ENCODE peak calls at places on chromosomes 7 and 10, in ten cellular contexts. One of them, this sample, is unnamed.

GRCh38 chr7:141072548-141073172 is 1.2 kb upstream of the TMEM178B start:
- DNase-seq in K562: no peak
- DNase-seq in A549: peak
- DNase-seq in HepG2: no peak
- DNase-seq in ovary: peak
- DNase-seq in transverse colon: peak
- DNase-seq in stomach: no peak
- DNase-seq in sigmoid colon: peak
- DNase-seq in tibial nerve: peak
- DNase-seq in H1: no peak
- DNase-seq in this sample: no peak

GRCh38 chr7:66043681-66044497 is 31.7 kb upstream of the ASL start:
- DNase-seq in K562: no peak
- DNase-seq in A549: no peak
- DNase-seq in HepG2: no peak
- DNase-seq in ovary: peak
- DNase-seq in transverse colon: peak
- DNase-seq in stomach: peak
- DNase-seq in sigmoid colon: peak
- DNase-seq in tibial nerve: no peak
- DNase-seq in H1: no peak
- DNase-seq in this sample: no peak

GRCh38 chr7:51369746-51370145 is 53.1 kb upstream of the COBL start:
- DNase-seq in K562: no peak
- DNase-seq in A549: peak
- DNase-seq in HepG2: no peak
- DNase-seq in ovary: no peak
- DNase-seq in transverse colon: no peak
- DNase-seq in stomach: no peak
- DNase-seq in sigmoid colon: no peak
- DNase-seq in tibial nerve: no peak
- DNase-seq in H1: no peak
- DNase-seq in this sample: no peak

GRCh38 chr10:93138113-93138870 is 64.6 kb downstream of the CYP26A1 start:
- DNase-seq in K562: no peak
- DNase-seq in A549: no peak
- DNase-seq in HepG2: no peak
- DNase-seq in ovary: no peak
- DNase-seq in transverse colon: no peak
- DNase-seq in stomach: no peak
- DNase-seq in sigmoid colon: no peak
- DNase-seq in tibial nerve: no peak
- DNase-seq in H1: no peak
- DNase-seq in this sample: no peak

GRCh38 chr7:132203021-132203420 is 373.2 kb downstream of the PLXNA4 start:
- DNase-seq in K562: no peak
- DNase-seq in A549: no peak
- DNase-seq in HepG2: no peak
- DNase-seq in ovary: no peak
- DNase-seq in transverse colon: no peak
- DNase-seq in stomach: no peak
- DNase-seq in sigmoid colon: peak
- DNase-seq in tibial nerve: no peak
- DNase-seq in H1: no peak
- DNase-seq in this sample: no peak

GRCh38 chr7:115548756-115549155 is 481.8 kb downstream of the TFEC start:
- DNase-seq in K562: no peak
- DNase-seq in A549: no peak
- DNase-seq in HepG2: no peak
- DNase-seq in ovary: no peak
- DNase-seq in transverse colon: no peak
- DNase-seq in stomach: no peak
- DNase-seq in sigmoid colon: no peak
- DNase-seq in tibial nerve: no peak
- DNase-seq in H1: no peak
- DNase-seq in this sample: no peak

GRCh38 chr10:4270116-4270515 is 485.1 kb upstream of the KLF6 start:
- DNase-seq in K562: no peak
- DNase-seq in A549: peak
- DNase-seq in HepG2: no peak
- DNase-seq in ovary: no peak
- DNase-seq in transverse colon: no peak
- DNase-seq in stomach: no peak
- DNase-seq in sigmoid colon: no peak
- DNase-seq in tibial nerve: peak
- DNase-seq in H1: no peak
- DNase-seq in this sample: no peak

GRCh38 chr10:18793951-18794350 is 134.7 kb downstream of the ARL5B start:
- DNase-seq in K562: no peak
- DNase-seq in A549: peak
- DNase-seq in HepG2: peak
- DNase-seq in ovary: no peak
- DNase-seq in transverse colon: no peak
- DNase-seq in stomach: no peak
- DNase-seq in sigmoid colon: no peak
- DNase-seq in tibial nerve: no peak
- DNase-seq in H1: no peak
- DNase-seq in this sample: no peak

GRCh38 chr7:103989785-103990775 is 622 bp upstream of the RELN start:
- DNase-seq in K562: peak
- DNase-seq in A549: no peak
- DNase-seq in HepG2: peak
- DNase-seq in ovary: no peak
- DNase-seq in transverse colon: no peak
- DNase-seq in stomach: no peak
- DNase-seq in sigmoid colon: no peak
- DNase-seq in tibial nerve: no peak
- DNase-seq in H1: no peak
- DNase-seq in this sample: no peak

GRCh38 chr7:99625321-99625720 is 8.6 kb downstream of the ZSCAN25 start:
- DNase-seq in K562: no peak
- DNase-seq in A549: no peak
- DNase-seq in HepG2: no peak
- DNase-seq in ovary: no peak
- DNase-seq in transverse colon: no peak
- DNase-seq in stomach: no peak
- DNase-seq in sigmoid colon: no peak
- DNase-seq in tibial nerve: no peak
- DNase-seq in H1: no peak
- DNase-seq in this sample: no peak

GRCh38 chr7:77820967-77821366 is 22.4 kb downstream of the PHTF2 start:
- DNase-seq in K562: no peak
- DNase-seq in A549: no peak
- DNase-seq in HepG2: no peak
- DNase-seq in ovary: no peak
- DNase-seq in transverse colon: no peak
- DNase-seq in stomach: no peak
- DNase-seq in sigmoid colon: no peak
- DNase-seq in tibial nerve: no peak
- DNase-seq in H1: no peak
- DNase-seq in this sample: no peak

GRCh38 chr10:132420469-132421376 is 23.7 kb downstream of the PWWP2B start:
- DNase-seq in K562: peak
- DNase-seq in A549: peak
- DNase-seq in HepG2: peak
- DNase-seq in ovary: no peak
- DNase-seq in transverse colon: peak
- DNase-seq in stomach: peak
- DNase-seq in sigmoid colon: no peak
- DNase-seq in tibial nerve: no peak
- DNase-seq in H1: no peak
- DNase-seq in this sample: no peak

GRCh38 chr10:45398595-45398994 is 24.6 kb downstream of the ALOX5 start:
- DNase-seq in K562: no peak
- DNase-seq in A549: no peak
- DNase-seq in HepG2: no peak
- DNase-seq in ovary: no peak
- DNase-seq in transverse colon: no peak
- DNase-seq in stomach: no peak
- DNase-seq in sigmoid colon: no peak
- DNase-seq in tibial nerve: no peak
- DNase-seq in H1: no peak
- DNase-seq in this sample: no peak

GRCh38 chr7:16880469-16881034 is 1.2 kb downstream of the AGR3 start:
- DNase-seq in K562: no peak
- DNase-seq in A549: no peak
- DNase-seq in HepG2: no peak
- DNase-seq in ovary: no peak
- DNase-seq in transverse colon: peak
- DNase-seq in stomach: no peak
- DNase-seq in sigmoid colon: no peak
- DNase-seq in tibial nerve: no peak
- DNase-seq in H1: no peak
- DNase-seq in this sample: no peak

GRCh38 chr7:29344334-29344978 is 149.9 kb downstream of the CHN2 start:
- DNase-seq in K562: no peak
- DNase-seq in A549: no peak
- DNase-seq in HepG2: no peak
- DNase-seq in ovary: no peak
- DNase-seq in transverse colon: no peak
- DNase-seq in stomach: no peak
- DNase-seq in sigmoid colon: no peak
- DNase-seq in tibial nerve: no peak
- DNase-seq in H1: no peak
- DNase-seq in this sample: no peak

DNA sequence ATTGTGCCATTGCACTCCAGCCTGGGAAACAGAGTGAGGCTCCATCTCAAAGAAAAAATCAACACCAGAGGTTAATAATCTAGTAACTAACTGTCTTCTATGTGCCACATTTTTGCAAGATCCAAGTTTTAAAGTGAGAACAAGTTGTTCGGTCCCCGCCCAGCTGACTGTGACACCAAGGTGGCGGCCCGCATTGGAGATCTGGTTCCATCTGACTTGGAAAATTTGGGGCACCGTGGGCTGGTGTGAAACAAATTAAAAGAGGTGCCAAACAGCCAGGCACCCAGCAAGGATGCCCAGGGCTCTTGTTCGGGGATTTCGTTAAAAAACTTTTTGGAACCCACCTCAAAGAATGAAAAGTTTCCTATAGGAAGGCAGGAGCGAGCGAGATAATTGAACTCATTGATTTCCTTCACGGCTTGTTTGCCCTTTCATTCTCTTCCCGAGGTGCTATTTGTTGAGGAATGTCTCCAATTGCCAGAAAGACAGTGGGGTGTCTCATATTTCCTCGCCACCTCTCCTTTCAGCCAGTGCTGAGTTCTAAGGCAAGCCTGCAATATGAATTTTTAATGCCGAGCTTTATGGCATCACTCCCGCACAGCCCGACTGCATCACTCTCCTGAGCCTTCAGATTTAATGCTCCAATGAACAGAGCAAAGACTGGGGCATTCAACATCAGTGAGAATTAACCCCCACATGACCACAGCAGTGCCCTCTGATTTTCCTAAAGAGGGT is 156.9 kb upstream of the SH2B2 start:
- DNase-seq in K562: no peak
- DNase-seq in A549: no peak
- DNase-seq in HepG2: no peak
- DNase-seq in ovary: no peak
- DNase-seq in transverse colon: no peak
- DNase-seq in stomach: no peak
- DNase-seq in sigmoid colon: no peak
- DNase-seq in tibial nerve: no peak
- DNase-seq in H1: no peak
- DNase-seq in this sample: no peak
- H3K27ac ChIP-seq in K562: no peak
- H3K27ac ChIP-seq in A549: peak
- H3K27ac ChIP-seq in HepG2: no peak
- H3K27ac ChIP-seq in ovary: no peak
- H3K27ac ChIP-seq in transverse colon: no peak
- H3K27ac ChIP-seq in stomach: no peak
- H3K27ac ChIP-seq in sigmoid colon: no peak
- H3K27ac ChIP-seq in tibial nerve: peak
- H3K27ac ChIP-seq in H1: no peak
- H3K27ac ChIP-seq in this sample: no peak

DNA sequence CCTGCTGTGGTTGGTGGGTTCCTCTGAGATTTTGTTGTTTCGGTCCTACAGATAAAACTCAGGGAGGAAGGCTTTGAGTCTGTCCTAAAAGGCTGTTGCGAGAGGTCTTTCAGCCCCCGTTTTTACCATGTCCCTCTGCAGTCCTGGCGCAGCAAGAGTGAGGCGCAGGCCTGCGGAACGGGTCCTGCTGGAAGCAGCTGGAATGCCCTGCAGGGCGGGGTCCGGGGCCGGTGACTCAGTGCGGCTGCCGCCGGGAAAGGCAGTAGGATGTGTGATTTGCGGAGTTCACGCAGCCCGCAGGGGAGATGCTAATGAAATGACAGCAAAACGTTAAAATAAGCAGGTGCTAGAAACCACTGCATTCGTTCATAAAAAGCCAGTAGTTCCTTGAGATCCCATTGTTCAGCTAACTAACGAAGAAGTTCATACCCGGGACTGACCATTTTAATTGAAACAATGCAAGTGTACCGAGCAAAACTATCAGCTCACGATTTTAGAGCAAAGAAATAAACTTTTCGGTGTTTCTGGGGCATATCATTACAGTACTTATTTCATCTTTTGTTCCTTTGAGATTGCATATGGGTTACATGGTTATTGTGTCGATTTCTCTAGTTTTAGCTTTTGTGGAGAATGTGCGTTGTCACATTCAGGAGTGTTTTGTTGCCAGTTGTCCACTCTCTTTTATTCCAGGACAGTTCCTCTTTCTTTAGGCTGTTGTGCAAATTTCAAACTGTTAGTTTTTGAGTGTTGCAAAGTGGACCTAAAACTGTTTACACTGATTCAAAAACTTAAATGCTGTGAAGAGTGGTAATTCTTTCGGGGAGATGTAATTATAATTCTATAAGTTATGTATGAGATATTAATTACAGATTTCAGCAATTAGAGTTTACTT is 783 bp downstream of the ANLN start:
- DNase-seq in K562: peak
- DNase-seq in A549: peak
- DNase-seq in HepG2: peak
- DNase-seq in ovary: peak
- DNase-seq in transverse colon: peak
- DNase-seq in stomach: peak
- DNase-seq in sigmoid colon: peak
- DNase-seq in tibial nerve: no peak
- DNase-seq in H1: peak
- DNase-seq in this sample: peak
- TF ChIP-seq POLR2A in K562: peak
- TF ChIP-seq POLR2A in A549: peak
- TF ChIP-seq POLR2A in HepG2: no peak
- TF ChIP-seq POLR2A in ovary: no peak
- TF ChIP-seq POLR2A in transverse colon: peak
- TF ChIP-seq POLR2A in stomach: no peak
- TF ChIP-seq POLR2A in sigmoid colon: no peak
- TF ChIP-seq POLR2A in tibial nerve: no peak
- TF ChIP-seq POLR2A in H1: no peak
- TF ChIP-seq POLR2A in this sample: no peak

GRCh38 chr10:97534746-97535367 is 36.1 kb downstream of the UBTD1 start:
- DNase-seq in K562: peak
- DNase-seq in A549: peak
- DNase-seq in HepG2: peak
- DNase-seq in ovary: no peak
- DNase-seq in transverse colon: no peak
- DNase-seq in stomach: no peak
- DNase-seq in sigmoid colon: no peak
- DNase-seq in tibial nerve: no peak
- DNase-seq in H1: no peak
- DNase-seq in this sample: no peak
- TF ChIP-seq EP300 in K562: no peak
- TF ChIP-seq EP300 in A549: no peak
- TF ChIP-seq EP300 in HepG2: no peak
- TF ChIP-seq EP300 in ovary: no peak
- TF ChIP-seq EP300 in transverse colon: no peak
- TF ChIP-seq EP300 in stomach: no peak
- TF ChIP-seq EP300 in sigmoid colon: no peak
- TF ChIP-seq EP300 in tibial nerve: no peak
- TF ChIP-seq EP300 in H1: no peak
- TF ChIP-seq EP300 in this sample: no peak

GRCh38 chr10:124496620-124497019 is 35.0 kb downstream of the LHPP start:
- DNase-seq in K562: no peak
- DNase-seq in A549: no peak
- DNase-seq in HepG2: no peak
- DNase-seq in ovary: no peak
- DNase-seq in transverse colon: no peak
- DNase-seq in stomach: no peak
- DNase-seq in sigmoid colon: peak
- DNase-seq in tibial nerve: no peak
- DNase-seq in H1: no peak
- DNase-seq in this sample: no peak
- H3K27ac ChIP-seq in K562: no peak
- H3K27ac ChIP-seq in A549: no peak
- H3K27ac ChIP-seq in HepG2: no peak
- H3K27ac ChIP-seq in ovary: no peak
- H3K27ac ChIP-seq in transverse colon: no peak
- H3K27ac ChIP-seq in stomach: no peak
- H3K27ac ChIP-seq in sigmoid colon: no peak
- H3K27ac ChIP-seq in tibial nerve: no peak
- H3K27ac ChIP-seq in H1: no peak
- H3K27ac ChIP-seq in this sample: no peak

This sample was measured in suprapubic skin.